ENCODE peak calls at places on chromosomes 5 and 9, in eight cellular contexts. W is transverse colon, D is suprapubic skin, A is stomach, P is tibial nerve, O is A549, I is GM12878, U is H1. K is an unnamed sample.

GRCh38 chr9:126108240-126108639 is 218.4 kb upstream of the MVB12B start:
- DNase-seq in A (no peak), D (no peak), I (no peak), P (no peak), U (peak; percentile 59), O (no peak), W (no peak), K (no peak)

GRCh38 chr5:15719784-15720183 is 219.8 kb downstream of the FBXL7 start:
- DNase-seq in U (no peak), I (no peak), A (no peak), W (no peak), D (no peak), P (no peak), O (no peak), K (no peak)

GRCh38 chr5:78972654-78973428 is 12.3 kb downstream of the ARSB start:
- DNase-seq in O (no peak), A (peak; percentile 43), I (no peak), U (no peak), D (no peak), P (peak; percentile 47), W (peak; percentile 42), K (peak; percentile 60)

GRCh38 chr9:90038778-90039177 is 434.0 kb downstream of the GADD45G start:
- DNase-seq in I (no peak), A (no peak), P (no peak), W (no peak), U (peak; percentile 41), D (peak; percentile 53), O (no peak), K (no peak)

GRCh38 chr5:150497274-150497988 is 10.5 kb upstream of the NDST1 start:
- DNase-seq in U (no peak), O (peak; percentile 99), I (no peak), D (no peak), P (peak; percentile 58), A (peak; percentile 68), W (no peak), K (peak; percentile 78)

GRCh38 chr9:91217388-91217787 is 144.3 kb downstream of the AUH start:
- DNase-seq in W (no peak), U (no peak), I (no peak), O (no peak), A (no peak), P (no peak), D (no peak), K (no peak)

GRCh38 chr9:76677481-76678055 is 86.7 kb upstream of the PCA3 start:
- DNase-seq in D (no peak), W (no peak), P (no peak), I (no peak), O (no peak), U (no peak), A (no peak), K (peak; percentile 30)

GRCh38 chr5:141821430-141821925 is 56.7 kb downstream of the PCDH1 start:
- DNase-seq in D (no peak), U (no peak), P (no peak), A (no peak), W (no peak), O (peak; percentile 27), I (no peak), K (no peak)

GRCh38 chr5:138439537-138440225 is 824 bp downstream of the REEP2 start:
- DNase-seq in I (no peak), D (no peak), P (no peak), A (no peak), O (no peak), U (peak; percentile 67), W (no peak), K (no peak)

GRCh38 chr9:115411516-115411915 is 293.6 kb upstream of the TNC start:
- DNase-seq in P (no peak), W (no peak), I (no peak), U (no peak), D (no peak), O (no peak), A (no peak), K (no peak)

GRCh38 chr5:57595530-57596098 is 113.0 kb upstream of the ACTBL2 start:
- DNase-seq in P (no peak), A (no peak), U (no peak), D (no peak), W (no peak), O (no peak), I (no peak), K (no peak)

GRCh38 chr5:9198399-9198798 is 347.5 kb downstream of the SEMA5A start:
- DNase-seq in I (no peak), W (no peak), A (no peak), D (no peak), U (no peak), P (no peak), O (no peak), K (no peak)

GRCh38 chr9:106920701-106921283 is 57.8 kb downstream of the ZNF462 start:
- DNase-seq in I (no peak), O (no peak), P (no peak), U (no peak), D (no peak), A (peak; percentile 44), W (peak; percentile 65), K (no peak)

GRCh38 chr5:147167529-147167928 is 67.3 kb upstream of the STK32A start:
- DNase-seq in I (no peak), W (no peak), A (no peak), D (no peak), P (no peak), U (no peak), O (no peak), K (no peak)

GRCh38 chr5:64606926-64607325 is 83.4 kb upstream of the SHISAL2B start:
- DNase-seq in A (no peak), P (no peak), I (no peak), U (no peak), W (no peak), O (no peak), D (no peak), K (no peak)

GRCh38 chr9:93431498-93432105 is 19.9 kb upstream of the FAM120A start:
- DNase-seq in P (no peak), O (no peak), A (no peak), I (no peak), W (no peak), U (no peak), D (no peak), K (no peak)

GRCh38 chr5:133994990-133995333 is 9.8 kb downstream of the VDAC1 start:
- DNase-seq in O (no peak), D (no peak), P (no peak), W (no peak), I (no peak), A (no peak), U (no peak), K (no peak)

GRCh38 chr5:8842906-8843590 is 702.8 kb downstream of the SEMA5A start:
- DNase-seq in O (no peak), U (no peak), A (no peak), D (no peak), I (no peak), W (no peak), P (peak; percentile 35), K (no peak)

GRCh38 chr5:155193483-155194107 is 180.0 kb downstream of the KIF4B start:
- DNase-seq in D (no peak), U (no peak), O (no peak), P (no peak), A (no peak), I (no peak), W (no peak), K (no peak)

GRCh38 chr5:155189476-155189875 is 175.9 kb downstream of the KIF4B start:
- DNase-seq in W (no peak), D (no peak), O (no peak), I (no peak), U (no peak), A (no peak), P (no peak), K (no peak)

GRCh38 chr5:155193018-155193417 is 179.5 kb downstream of the KIF4B start:
- DNase-seq in O (no peak), A (no peak), W (no peak), I (no peak), U (no peak), D (no peak), P (no peak), K (no peak)

GRCh38 chr5:155189981-155190380 is 176.4 kb downstream of the KIF4B start:
- DNase-seq in U (no peak), A (no peak), I (no peak), P (no peak), O (no peak), D (no peak), W (no peak), K (no peak)
- TF ChIP-seq EP300 in U (no peak), A (no peak), I (no peak), P (no peak), O (no peak), D (no peak), W (no peak), K (no peak)

GRCh38 chr5:177307544-177308363 is 3.9 kb downstream of the MXD3 start:
- DNase-seq in W (no peak), U (no peak), P (no peak), I (no peak), D (no peak), O (no peak), A (no peak), K (no peak)

GRCh38 chr5:177304392-177305119 is 957 bp downstream of the PRELID1 start:
- DNase-seq in O (no peak), W (peak; percentile 75), U (no peak), P (no peak), I (no peak), A (no peak), D (peak; percentile 73), K (no peak)

GRCh38 chr5:177308740-177309139 is 3.0 kb downstream of the MXD3 start:
- DNase-seq in I (no peak), U (no peak), A (no peak), W (no peak), O (no peak), P (no peak), D (no peak), K (no peak)

GRCh38 chr5:177309351-177310191 is 2.1 kb downstream of the MXD3 start:
- DNase-seq in A (peak; percentile 78), O (peak; percentile 78), D (no peak), P (no peak), I (no peak), W (peak; percentile 80), U (peak; percentile 90), K (peak; percentile 67)

GRCh38 chr5:177306674-177307543 is 3.3 kb downstream of the PRELID1 start:
- DNase-seq in D (peak; percentile 70), P (no peak), O (no peak), U (no peak), A (no peak), I (no peak), W (no peak), K (no peak)
- H3K4me1 ChIP-seq in D (peaks cover 71% of the 10 kb centered on the region), P (peaks cover 55% of the 10 kb centered on the region), O (peaks cover 36% of the 10 kb centered on the region), U (no peaks in the 10 kb centered on the region), A (peaks cover 86% of the 10 kb centered on the region), I (peaks cover 26% of the 10 kb centered on the region), W (peaks cover 43% of the 10 kb centered on the region), K (peaks cover 12% of the 10 kb centered on the region)

DNA sequence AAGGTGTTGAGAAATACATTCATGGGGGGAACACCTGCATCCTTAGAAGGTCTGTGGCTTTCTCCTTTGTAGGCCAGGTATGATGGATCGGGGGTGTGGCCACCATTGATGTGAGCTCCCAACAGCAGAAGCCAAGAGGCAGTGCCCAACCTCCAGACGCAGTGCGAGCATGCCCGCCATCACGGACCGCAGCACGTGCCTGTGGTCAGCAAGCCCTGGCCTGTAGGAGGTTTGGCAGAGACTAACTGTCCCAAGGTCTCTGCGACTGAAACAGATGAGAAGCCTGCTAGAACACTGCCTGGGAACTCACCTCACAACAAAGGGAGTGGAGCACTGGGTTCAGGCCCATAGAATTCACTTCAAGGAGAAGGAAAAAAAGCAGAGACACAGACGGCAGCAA is 31.9 kb upstream of the ZNF354A start:
- DNase-seq in I (no peak), O (no peak), D (no peak), U (no peak), A (no peak), P (no peak), W (no peak), K (no peak)
- H3K9me3 ChIP-seq in I (no peaks in the 10 kb centered on the region), O (peaks cover 19% of the 10 kb centered on the region), D (no peaks in the 10 kb centered on the region), U (peaks cover 61% of the 10 kb centered on the region), A (peaks cover 12% of the 10 kb centered on the region), P (no peaks in the 10 kb centered on the region), W (no peaks in the 10 kb centered on the region), K (no peaks in the 10 kb centered on the region)

GRCh38 chr9:130095872-130096271 is 42.2 kb downstream of the GPR107 start:
- DNase-seq in O (no peak), I (peak; percentile 40), W (no peak), P (no peak), A (no peak), D (no peak), U (no peak), K (no peak)
- TF ChIP-seq EP300 in O (no peak), I (no peak), W (no peak), P (no peak), A (no peak), D (no peak), U (no peak), K (no peak)

K was measured in ovary.